ENCODE peak calls at places on chromosomes 13 and 19, in five cellular contexts. One of them, this sample, is unnamed.
A peak's percentile ranks its signal among the peaks of the same experiment; 100 is the strongest.

GRCh38 chr19:52099497-52100138 is 4.1 kb upstream of the ZNF841 start:
- DNase-seq in EL: peak; percentile 13
- DNase-seq in nucleus accumbens: no peak
- DNase-seq in upper lobe of left lung: no peak
- DNase-seq in brain microvascular endothelial cell: peak; percentile 14
- DNase-seq in this sample: no peak

GRCh38 chr19:1935484-1936208 is 5.3 kb upstream of the CSNK1G2 start:
- DNase-seq in EL: peak; percentile 25
- DNase-seq in nucleus accumbens: peak; percentile 13
- DNase-seq in upper lobe of left lung: no peak
- DNase-seq in brain microvascular endothelial cell: no peak
- DNase-seq in this sample: no peak

GRCh38 chr19:47232422-47233211 is 1.6 kb upstream of the BBC3 start:
- DNase-seq in EL: peak; percentile 88
- DNase-seq in nucleus accumbens: no peak
- DNase-seq in upper lobe of left lung: no peak
- DNase-seq in brain microvascular endothelial cell: peak; percentile 43
- DNase-seq in this sample: no peak

GRCh38 chr13:49026851-49027250 is 51.1 kb downstream of the FNDC3A start:
- DNase-seq in EL: no peak
- DNase-seq in nucleus accumbens: no peak
- DNase-seq in upper lobe of left lung: no peak
- DNase-seq in brain microvascular endothelial cell: no peak
- DNase-seq in this sample: no peak

GRCh38 chr19:13036366-13036976 is 41.2 kb downstream of the NFIX start:
- DNase-seq in EL: peak; percentile 93
- DNase-seq in nucleus accumbens: no peak
- DNase-seq in upper lobe of left lung: no peak
- DNase-seq in brain microvascular endothelial cell: peak; percentile 56
- DNase-seq in this sample: no peak

GRCh38 chr19:4327252-4327876 is 11.3 kb downstream of the STAP2 start:
- DNase-seq in EL: peak; percentile 59
- DNase-seq in nucleus accumbens: peak; percentile 35
- DNase-seq in upper lobe of left lung: peak; percentile 85
- DNase-seq in brain microvascular endothelial cell: peak; percentile 82
- DNase-seq in this sample: peak; percentile 68

GRCh38 chr13:48783181-48783630 is 129.5 kb downstream of the CYSLTR2 start:
- DNase-seq in EL: peak; percentile 92
- DNase-seq in nucleus accumbens: no peak
- DNase-seq in upper lobe of left lung: no peak
- DNase-seq in brain microvascular endothelial cell: peak; percentile 99
- DNase-seq in this sample: no peak

GRCh38 chr19:31985001-31985605 is 360.3 kb upstream of the ZNF507 start:
- DNase-seq in EL: no peak
- DNase-seq in nucleus accumbens: no peak
- DNase-seq in upper lobe of left lung: peak; percentile 23
- DNase-seq in brain microvascular endothelial cell: no peak
- DNase-seq in this sample: no peak

GRCh38 chr13:31909889-31910551 is 121.6 kb upstream of the FRY start:
- DNase-seq in EL: peak; percentile 66
- DNase-seq in nucleus accumbens: no peak
- DNase-seq in upper lobe of left lung: no peak
- DNase-seq in brain microvascular endothelial cell: peak; percentile 31
- DNase-seq in this sample: peak; percentile 57

This sample was measured in cerebellum.